ENCODE peak calls at places on chromosome 21, in five cellular contexts. One of them, this sample, is unnamed.

GRCh38 chr21:29499734-29500343 is 201.1 kb downstream of the BACH1 start:
- DNase-seq in PC-9: no peak
- DNase-seq in foreskin fibroblast: no peak
- DNase-seq in WTC11: peak; percentile 74
- DNase-seq in naive B cell: no peak
- DNase-seq in this sample: no peak

GRCh38 chr21:39688010-39688409 is 57.0 kb upstream of the IGSF5 start:
- DNase-seq in PC-9: no peak
- DNase-seq in foreskin fibroblast: no peak
- DNase-seq in WTC11: no peak
- DNase-seq in naive B cell: no peak
- DNase-seq in this sample: no peak

GRCh38 chr21:35850029-35850428 is 210.3 kb downstream of the SETD4 start:
- DNase-seq in PC-9: no peak
- DNase-seq in foreskin fibroblast: peak; percentile 62
- DNase-seq in WTC11: no peak
- DNase-seq in naive B cell: no peak
- DNase-seq in this sample: no peak

GRCh38 chr21:16588433-16588860 is 858.7 kb downstream of the USP25 start:
- DNase-seq in PC-9: peak; percentile 78
- DNase-seq in foreskin fibroblast: peak; percentile 91
- DNase-seq in WTC11: peak; percentile 45
- DNase-seq in naive B cell: no peak
- DNase-seq in this sample: peak; percentile 88

GRCh38 chr21:38913120-38913975 is 107.6 kb downstream of the ETS2 start:
- DNase-seq in PC-9: peak; percentile 87
- DNase-seq in foreskin fibroblast: peak; percentile 65
- DNase-seq in WTC11: peak; percentile 75
- DNase-seq in naive B cell: no peak
- DNase-seq in this sample: no peak

GRCh38 chr21:17537299-17537698 is 24.5 kb downstream of the CXADR start:
- DNase-seq in PC-9: peak; percentile 90
- DNase-seq in foreskin fibroblast: peak; percentile 6
- DNase-seq in WTC11: no peak
- DNase-seq in naive B cell: no peak
- DNase-seq in this sample: no peak

GRCh38 chr21:33559813-33560212 is 17.0 kb downstream of the SON start:
- DNase-seq in PC-9: no peak
- DNase-seq in foreskin fibroblast: no peak
- DNase-seq in WTC11: no peak
- DNase-seq in naive B cell: no peak
- DNase-seq in this sample: no peak

GRCh38 chr21:30880914-30881313 is 466 bp downstream of the KRTAP11-1 start:
- DNase-seq in PC-9: no peak
- DNase-seq in foreskin fibroblast: no peak
- DNase-seq in WTC11: no peak
- DNase-seq in naive B cell: no peak
- DNase-seq in this sample: no peak

GRCh38 chr21:40315647-40316046 is 448.4 kb downstream of the PCP4 start:
- DNase-seq in PC-9: no peak
- DNase-seq in foreskin fibroblast: no peak
- DNase-seq in WTC11: no peak
- DNase-seq in naive B cell: no peak
- DNase-seq in this sample: no peak

GRCh38 chr21:38181101-38181500 is 75.7 kb upstream of the KCNJ15 start:
- DNase-seq in PC-9: no peak
- DNase-seq in foreskin fibroblast: no peak
- DNase-seq in WTC11: no peak
- DNase-seq in naive B cell: no peak
- DNase-seq in this sample: no peak

GRCh38 chr21:35401476-35401875 is 352.4 kb upstream of the RUNX1 start:
- DNase-seq in PC-9: no peak
- DNase-seq in foreskin fibroblast: no peak
- DNase-seq in WTC11: no peak
- DNase-seq in naive B cell: no peak
- DNase-seq in this sample: no peak

GRCh38 chr21:33458861-33459260 is 20.9 kb downstream of the TMEM50B start:
- DNase-seq in PC-9: no peak
- DNase-seq in foreskin fibroblast: no peak
- DNase-seq in WTC11: no peak
- DNase-seq in naive B cell: no peak
- DNase-seq in this sample: no peak

GRCh38 chr21:25283720-25284119 is 323.6 kb downstream of the MRPL39 start:
- DNase-seq in PC-9: no peak
- DNase-seq in foreskin fibroblast: peak; percentile 17
- DNase-seq in WTC11: no peak
- DNase-seq in naive B cell: no peak
- DNase-seq in this sample: peak; percentile 2

GRCh38 chr21:32403201-32403701 is 9.3 kb upstream of the EVA1C start:
- DNase-seq in PC-9: no peak
- DNase-seq in foreskin fibroblast: peak; percentile 52
- DNase-seq in WTC11: peak; percentile 58
- DNase-seq in naive B cell: no peak
- DNase-seq in this sample: no peak

GRCh38 chr21:35565204-35565611 is 495.1 kb downstream of the SETD4 start:
- DNase-seq in PC-9: peak; percentile 92
- DNase-seq in foreskin fibroblast: peak; percentile 85
- DNase-seq in WTC11: no peak
- DNase-seq in naive B cell: no peak
- DNase-seq in this sample: no peak

GRCh38 chr21:41418956-41419680 is 6.9 kb upstream of the MX1 start:
- DNase-seq in PC-9: no peak
- DNase-seq in foreskin fibroblast: no peak
- DNase-seq in WTC11: no peak
- DNase-seq in naive B cell: no peak
- DNase-seq in this sample: no peak

GRCh38 chr21:45920824-45921600 is 60.6 kb upstream of the COL6A1 start:
- DNase-seq in PC-9: no peak
- DNase-seq in foreskin fibroblast: peak; percentile 16
- DNase-seq in WTC11: no peak
- DNase-seq in naive B cell: no peak
- DNase-seq in this sample: no peak

GRCh38 chr21:41477641-41478318 is 30.2 kb downstream of the TMPRSS2 start:
- DNase-seq in PC-9: peak; percentile 40
- DNase-seq in foreskin fibroblast: no peak
- DNase-seq in WTC11: peak; percentile 61
- DNase-seq in naive B cell: no peak
- DNase-seq in this sample: no peak

GRCh38 chr21:46650476-46651098 is 15.1 kb downstream of the PRMT2 start:
- DNase-seq in PC-9: no peak
- DNase-seq in foreskin fibroblast: peak; percentile 35
- DNase-seq in WTC11: no peak
- DNase-seq in naive B cell: no peak
- DNase-seq in this sample: no peak

GRCh38 chr21:33936221-33937038 is 20.8 kb upstream of the ATP5PO start:
- DNase-seq in PC-9: no peak
- DNase-seq in foreskin fibroblast: no peak
- DNase-seq in WTC11: no peak
- DNase-seq in naive B cell: no peak
- DNase-seq in this sample: no peak

GRCh38 chr21:28781602-28782274 is 210.9 kb downstream of the LTN1 start:
- DNase-seq in PC-9: no peak
- DNase-seq in foreskin fibroblast: no peak
- DNase-seq in WTC11: no peak
- DNase-seq in naive B cell: no peak
- DNase-seq in this sample: no peak

GRCh38 chr21:45104560-45104959 is 30.2 kb downstream of the ADARB1 start:
- DNase-seq in PC-9: no peak
- DNase-seq in foreskin fibroblast: no peak
- DNase-seq in WTC11: no peak
- DNase-seq in naive B cell: peak; percentile 56
- DNase-seq in this sample: no peak

GRCh38 chr21:15592271-15592860 is 137.4 kb upstream of the USP25 start:
- DNase-seq in PC-9: peak; percentile 39
- DNase-seq in foreskin fibroblast: peak; percentile 13
- DNase-seq in WTC11: no peak
- DNase-seq in naive B cell: peak; percentile 33
- DNase-seq in this sample: peak; percentile 9

GRCh38 chr21:42653492-42654061 is at the start of gene PDE9A:
- DNase-seq in PC-9: no peak
- DNase-seq in foreskin fibroblast: no peak
- DNase-seq in WTC11: peak; percentile 65
- DNase-seq in naive B cell: no peak
- DNase-seq in this sample: no peak

GRCh38 chr21:42199488-42200463 is 19.2 kb upstream of the ABCG1 start:
- DNase-seq in PC-9: peak; percentile 79
- DNase-seq in foreskin fibroblast: peak; percentile 33
- DNase-seq in WTC11: no peak
- DNase-seq in naive B cell: peak; percentile 49
- DNase-seq in this sample: peak; percentile 39

GRCh38 chr21:33552093-33552998 is 9.5 kb downstream of the SON start:
- DNase-seq in PC-9: no peak
- DNase-seq in foreskin fibroblast: no peak
- DNase-seq in WTC11: no peak
- DNase-seq in naive B cell: no peak
- DNase-seq in this sample: no peak

GRCh38 chr21:44911384-44912157 is 9.1 kb downstream of the ITGB2 start:
- DNase-seq in PC-9: peak; percentile 84
- DNase-seq in foreskin fibroblast: no peak
- DNase-seq in WTC11: no peak
- DNase-seq in naive B cell: peak; percentile 41
- DNase-seq in this sample: peak; percentile 33

GRCh38 chr21:45484318-45484717 is 57.9 kb downstream of the SLC19A1 start:
- DNase-seq in PC-9: no peak
- DNase-seq in foreskin fibroblast: no peak
- DNase-seq in WTC11: no peak
- DNase-seq in naive B cell: no peak
- DNase-seq in this sample: no peak

GRCh38 chr21:34791776-34792503 is 123.1 kb downstream of the CLIC6 start:
- DNase-seq in PC-9: no peak
- DNase-seq in foreskin fibroblast: no peak
- DNase-seq in WTC11: no peak
- DNase-seq in naive B cell: no peak
- DNase-seq in this sample: no peak

GRCh38 chr21:17738171-17738953 is 80.8 kb downstream of the C21orf91 start:
- DNase-seq in PC-9: no peak
- DNase-seq in foreskin fibroblast: no peak
- DNase-seq in WTC11: no peak
- DNase-seq in naive B cell: no peak
- DNase-seq in this sample: peak; percentile 48

GRCh38 chr21:20419780-20420179 is 578.4 kb upstream of the NCAM2 start:
- DNase-seq in PC-9: no peak
- DNase-seq in foreskin fibroblast: no peak
- DNase-seq in WTC11: no peak
- DNase-seq in naive B cell: no peak
- DNase-seq in this sample: no peak